ENCODE peak calls at places on chromosomes 5 and 9, in five cellular contexts. Q, I, N, U and F are unnamed samples.

GRCh38 chr5:13809921-13810320 is 134.6 kb downstream of the DNAH5 start:
- DNase-seq in Q (no peak), N (no peak), I (no peak), U (no peak), F (no peak)

GRCh38 chr9:18268381-18268780 is 205.6 kb upstream of the ADAMTSL1 start:
- DNase-seq in N (no peak), I (no peak), Q (no peak), U (no peak), F (no peak)

GRCh38 chr9:129026442-129027223 is 1.5 kb downstream of the SH3GLB2 start:
- DNase-seq in I (peak), N (peak), Q (no peak), U (no peak), F (peak)

GRCh38 chr9:119963258-119963797 is 594.1 kb upstream of the BRINP1 start:
- DNase-seq in U (no peak), N (peak), Q (no peak), I (no peak), F (peak)

GRCh38 chr9:21656776-21657637 is 145.4 kb upstream of the MTAP start:
- DNase-seq in I (no peak), N (no peak), Q (no peak), U (no peak), F (no peak)

GRCh38 chr5:9194509-9194908 is 351.4 kb downstream of the SEMA5A start:
- DNase-seq in N (no peak), I (no peak), U (no peak), Q (no peak), F (no peak)

GRCh38 chr9:75889977-75890540 is 414 bp upstream of the PCSK5 start:
- DNase-seq in N (no peak), I (peak), U (peak), Q (no peak), F (peak)

GRCh38 chr9:131650254-131650653 is 89.6 kb downstream of the RAPGEF1 start:
- DNase-seq in I (no peak), U (peak), Q (no peak), N (no peak), F (no peak)

GRCh38 chr5:108461628-108462367 is 79.9 kb upstream of the FBXL17 start:
- DNase-seq in U (no peak), N (no peak), I (no peak), Q (no peak), F (no peak)

GRCh38 chr5:115068239-115069086 is 101.2 kb downstream of the TRIM36 start:
- DNase-seq in N (no peak), Q (no peak), I (no peak), U (no peak), F (no peak)

GRCh38 chr5:2186472-2187015 is 303.8 kb upstream of the IRX4 start:
- DNase-seq in Q (no peak), N (no peak), U (no peak), I (no peak), F (no peak)

GRCh38 chr9:81492710-81493447 is 196.5 kb downstream of the TLE1 start:
- DNase-seq in U (no peak), Q (no peak), I (no peak), N (no peak), F (no peak)

GRCh38 chr5:101977729-101978345 is 318.2 kb downstream of the SLCO4C1 start:
- DNase-seq in N (no peak), I (no peak), U (no peak), Q (no peak), F (peak)

GRCh38 chr9:29514862-29515261 is 1941.6 kb upstream of the C9orf72 start:
- DNase-seq in I (no peak), U (no peak), N (no peak), Q (no peak), F (peak)

GRCh38 chr5:151014680-151015343 is 5.6 kb upstream of the GPX3 start:
- DNase-seq in U (no peak), N (no peak), I (no peak), Q (no peak), F (no peak)

GRCh38 chr5:158020555-158021418 is 161.8 kb upstream of the CLINT1 start:
- DNase-seq in Q (no peak), I (no peak), U (no peak), N (no peak), F (no peak)

GRCh38 chr9:131404581-131404980 is 10.7 kb downstream of the PRRC2B start:
- DNase-seq in N (no peak), I (no peak), Q (no peak), U (no peak), F (no peak)

GRCh38 chr9:122265265-122265900 is 701 bp downstream of the MRRF start:
- DNase-seq in U (no peak), I (no peak), N (peak), Q (peak), F (peak)

GRCh38 chr9:81468084-81468595 is 221.2 kb downstream of the TLE1 start:
- DNase-seq in N (no peak), Q (no peak), I (no peak), U (no peak), F (no peak)

GRCh38 chr9:37921546-37922300 is 17.8 kb upstream of the SLC25A51 start:
- DNase-seq in I (no peak), Q (no peak), U (no peak), N (no peak), F (no peak)

GRCh38 chr5:51380603-51381207 is 2.5 kb upstream of the ISL1 start:
- DNase-seq in N (no peak), U (no peak), Q (no peak), I (no peak), F (peak)

GRCh38 chr5:60586307-60586901 is 113.6 kb downstream of the DEPDC1B start:
- DNase-seq in I (no peak), N (no peak), Q (no peak), U (no peak), F (no peak)

GRCh38 chr5:60595183-60595582 is 104.8 kb downstream of the DEPDC1B start:
- DNase-seq in Q (no peak), U (no peak), N (no peak), I (no peak), F (no peak)

GRCh38 chr5:60585618-60586017 is 114.3 kb downstream of the DEPDC1B start:
- DNase-seq in Q (no peak), N (no peak), I (no peak), U (no peak), F (no peak)

GRCh38 chr5:60594715-60595114 is 105.3 kb downstream of the DEPDC1B start:
- DNase-seq in I (no peak), U (no peak), Q (no peak), N (no peak), F (no peak)

GRCh38 chr5:60590172-60590571 is 109.8 kb downstream of the DEPDC1B start:
- DNase-seq in U (no peak), I (no peak), Q (no peak), N (no peak), F (no peak)
- TF ChIP-seq CTCF in U (no peak), I (no peak), Q (no peak), N (no peak), F (no peak)

GRCh38 chr9:77647659-77648457 is at the start of gene GNA14:
- DNase-seq in Q (no peak), I (no peak), N (peak), U (no peak), F (no peak)

GRCh38 chr9:77649109-77649812 is 1.1 kb upstream of the GNA14 start:
- DNase-seq in Q (no peak), U (no peak), I (no peak), N (no peak), F (no peak)

GRCh38 chr9:77647267-77647658 is 859 bp downstream of the GNA14 start:
- DNase-seq in I (no peak), U (no peak), Q (no peak), N (peak), F (no peak)

GRCh38 chr9:77651203-77651602 is 3.1 kb upstream of the GNA14 start:
- DNase-seq in U (no peak), I (no peak), Q (no peak), N (no peak), F (no peak)

DNA sequence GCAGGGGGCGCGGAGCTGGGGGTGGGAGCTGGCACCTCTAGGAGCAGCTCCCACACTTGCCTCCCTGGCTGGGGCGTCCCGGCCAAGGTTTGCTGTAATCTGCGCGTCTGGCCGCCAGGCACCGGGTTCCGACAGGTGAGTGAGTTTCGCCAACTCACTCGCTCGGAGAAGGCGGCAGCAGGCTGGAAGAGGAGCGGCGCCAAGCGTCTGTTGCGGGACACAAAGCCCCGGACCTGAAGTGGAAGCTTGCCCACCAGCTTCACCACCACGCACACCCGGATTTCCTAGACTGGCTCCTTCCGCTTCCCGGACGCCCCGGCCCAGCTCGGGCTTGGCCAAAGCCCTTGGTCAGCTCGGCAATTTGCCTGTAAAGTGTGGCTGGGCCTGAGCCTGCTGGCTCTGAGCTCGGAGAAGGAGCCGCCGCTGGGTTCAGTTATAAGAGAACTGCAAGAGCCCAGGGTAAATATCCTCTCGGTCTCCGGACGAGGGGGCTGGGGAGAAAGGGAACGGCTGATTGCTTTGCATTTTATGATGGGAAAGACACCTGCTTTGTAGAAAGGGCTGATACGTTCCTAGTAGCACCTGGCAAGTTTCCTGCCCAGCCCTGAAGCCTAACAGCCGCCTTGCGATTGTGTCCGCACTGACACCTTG is 461 bp upstream of the GNA14 start:
- DNase-seq in I (no peak), Q (no peak), N (peak), U (peak), F (no peak)
- TF ChIP-seq CTCF in I (no peak), Q (no peak), N (no peak), U (no peak), F (no peak)

GRCh38 chr9:25003686-25004085 is 458.0 kb upstream of the IZUMO3 start:
- DNase-seq in I (no peak), N (peak), Q (no peak), U (no peak), F (peak)
- TF ChIP-seq CTCF in I (no peak), N (peak), Q (no peak), U (no peak), F (peak)

GRCh38 chr5:53321721-53322120 is 158.7 kb upstream of the FST start:
- DNase-seq in U (no peak), Q (no peak), N (no peak), I (no peak), F (no peak)
- TF ChIP-seq CTCF in U (no peak), Q (no peak), N (no peak), I (no peak), F (no peak)

GRCh38 chr5:6583049-6583880 is 49.6 kb downstream of the NSUN2 start:
- DNase-seq in Q (no peak), N (peak), U (peak), I (peak), F (peak)
- TF ChIP-seq CTCF in Q (no peak), N (peak), U (peak), I (peak), F (no peak)

GRCh38 chr5:180668835-180669596 is 19.6 kb upstream of the FLT4 start:
- DNase-seq in N (no peak), U (no peak), Q (no peak), I (peak), F (no peak)
- TF ChIP-seq CTCF in N (no peak), U (no peak), Q (no peak), I (no peak), F (no peak)

GRCh38 chr9:91181541-91181940 is 180.2 kb downstream of the AUH start:
- DNase-seq in I (no peak), Q (no peak), U (no peak), N (no peak), F (no peak)

GRCh38 chr9:91180930-91181268 is 180.8 kb downstream of the AUH start:
- DNase-seq in Q (no peak), N (no peak), U (no peak), I (no peak), F (no peak)

GRCh38 chr9:91182831-91183230 is 178.9 kb downstream of the AUH start:
- DNase-seq in I (no peak), N (no peak), U (no peak), Q (no peak), F (no peak)

GRCh38 chr9:91180240-91180929 is 181.3 kb downstream of the AUH start:
- DNase-seq in U (no peak), I (no peak), N (no peak), Q (no peak), F (no peak)

GRCh38 chr9:91182429-91182828 is 179.3 kb downstream of the AUH start:
- DNase-seq in N (no peak), I (no peak), U (no peak), Q (no peak), F (no peak)
- TF ChIP-seq CTCF in N (no peak), I (no peak), U (no peak), Q (no peak), F (no peak)